ENCODE peak calls at places on chromosomes 3 and 15, in seven cellular contexts. U, M, P, K, I, G and W are unnamed samples.

GRCh38 chr3:126040386-126040785 is 43.5 kb downstream of the SLC41A3 start:
- DNase-seq in U (no peak), M (no peak), P (no peak), K (no peak), I (no peak), G (no peak), W (no peak)

GRCh38 chr3:138824114-138824506 is 10.6 kb downstream of the PIK3CB start:
- DNase-seq in U (no peak), M (no peak), P (no peak), K (no peak), I (no peak), G (no peak), W (no peak)

GRCh38 chr3:137222736-137223135 is 265.0 kb downstream of the IL20RB start:
- DNase-seq in U (no peak), M (no peak), P (no peak), K (no peak), I (no peak), G (no peak), W (no peak)

GRCh38 chr3:112056451-112056929 is 22.0 kb downstream of the TMPRSS7 start:
- DNase-seq in U (no peak), M (no peak), P (no peak), K (peak), I (peak), G (no peak), W (no peak)

GRCh38 chr3:46422617-46423016 is 15.6 kb downstream of the CCRL2 start:
- DNase-seq in U (no peak), M (no peak), P (no peak), K (peak), I (no peak), G (no peak), W (no peak)

GRCh38 chr15:50247819-50248650 is 17.5 kb downstream of the HDC start:
- DNase-seq in U (no peak), M (peak), P (no peak), K (no peak), I (no peak), G (no peak), W (no peak)

GRCh38 chr3:155549087-155549486 is 195.8 kb downstream of the PLCH1 start:
- DNase-seq in U (no peak), M (no peak), P (no peak), K (no peak), I (no peak), G (no peak), W (no peak)

GRCh38 chr3:144552642-144553041 is 581.0 kb downstream of the DIPK2A start:
- DNase-seq in U (no peak), M (no peak), P (no peak), K (no peak), I (no peak), G (no peak), W (no peak)

GRCh38 chr3:75082845-75083244 is 468.4 kb upstream of the CNTN3 start:
- DNase-seq in U (no peak), M (no peak), P (no peak), K (no peak), I (no peak), G (no peak), W (no peak)

GRCh38 chr3:147930417-147930816 is 521.3 kb downstream of the ZIC1 start:
- DNase-seq in U (no peak), M (no peak), P (no peak), K (peak), I (peak), G (no peak), W (no peak)

GRCh38 chr3:31009881-31010280 is 115.4 kb upstream of the GADL1 start:
- DNase-seq in U (no peak), M (no peak), P (no peak), K (no peak), I (peak), G (no peak), W (no peak)

GRCh38 chr3:139302084-139302800 is 41.6 kb upstream of the MRPS22 start:
- DNase-seq in U (no peak), M (no peak), P (no peak), K (peak), I (peak), G (peak), W (no peak)

GRCh38 chr3:124886168-124887051 is 755 bp downstream of the ITGB5 start:
- DNase-seq in U (peak), M (no peak), P (peak), K (peak), I (peak), G (peak), W (peak)

GRCh38 chr3:58532794-58533220 is 4.2 kb downstream of the ACOX2 start:
- DNase-seq in U (peak), M (peak), P (peak), K (peak), I (peak), G (peak), W (peak)

GRCh38 chr15:38991126-38991525 is 426.5 kb upstream of the RASGRP1 start:
- DNase-seq in U (no peak), M (no peak), P (peak), K (no peak), I (peak), G (no peak), W (no peak)
- TF ChIP-seq CTCF in U (no peak), M (no peak), P (peak), K (no peak), I (peak), G (peak), W (no peak)

GRCh38 chr3:76679510-76679909 is 360.4 kb upstream of the ROBO2 start:
- DNase-seq in U (no peak), M (no peak), P (no peak), K (no peak), I (no peak), G (no peak), W (no peak)
- TF ChIP-seq CTCF in U (no peak), M (no peak), P (no peak), K (no peak), I (no peak), G (no peak), W (no peak)

GRCh38 chr3:169662215-169663070 is 1.1 kb downstream of the MECOM start:
- DNase-seq in U (peak), M (peak), P (peak), K (peak), I (peak), G (peak), W (peak)
- TF ChIP-seq CTCF in U (peak), M (no peak), P (peak), K (peak), I (peak), G (peak), W (no peak)

DNA sequence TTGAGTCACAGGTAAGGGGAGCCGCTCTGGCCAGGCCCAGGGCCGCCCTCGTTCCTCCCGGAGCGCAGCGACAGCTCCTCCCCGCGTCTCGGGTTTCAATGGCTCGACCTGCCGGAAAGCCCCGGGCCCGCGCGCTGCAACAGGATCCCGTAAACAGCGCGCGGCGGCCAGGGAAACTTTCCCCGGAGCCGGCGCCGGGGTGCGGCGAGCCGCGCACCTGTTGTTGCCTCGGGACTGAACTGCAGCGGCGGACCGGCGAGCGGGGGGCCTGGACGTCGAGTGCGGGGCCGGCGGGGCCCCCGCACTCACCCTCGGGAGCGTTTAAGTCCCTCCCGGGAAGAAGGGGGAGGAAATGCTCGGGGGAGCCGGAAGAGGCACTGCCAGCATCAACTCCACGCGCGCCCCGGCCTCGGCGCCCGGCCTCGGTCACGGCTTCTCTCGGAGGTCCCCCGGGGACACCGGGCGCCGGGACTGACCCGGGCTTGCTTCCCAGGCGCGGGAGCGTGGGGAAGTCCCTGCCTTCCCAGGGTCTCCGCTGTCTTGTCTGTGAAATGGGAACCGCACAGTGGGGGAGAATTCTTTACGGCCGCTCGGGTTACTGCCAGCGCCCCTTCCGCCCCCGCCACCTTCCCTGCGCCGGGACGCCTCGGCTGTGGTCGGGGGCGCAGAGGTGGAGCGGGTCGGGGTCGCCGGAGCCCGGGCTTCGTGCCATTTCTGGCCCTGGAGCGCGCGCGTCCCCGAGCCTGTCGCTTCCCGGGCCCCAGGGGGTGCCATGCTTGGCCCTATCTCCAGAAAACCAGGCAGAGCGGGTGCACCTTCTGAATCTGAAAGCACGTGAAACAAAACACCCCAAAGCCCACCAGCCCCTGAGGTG is 7.4 kb upstream of the PGPEP1L start:
- DNase-seq in U (peak), M (peak), P (peak), K (peak), I (peak), G (peak), W (no peak)
- TF ChIP-seq CTCF in U (no peak), M (no peak), P (no peak), K (no peak), I (no peak), G (no peak), W (no peak)

GRCh38 chr15:88624156-88624970 is 3.2 kb downstream of the AEN start:
- DNase-seq in U (peak), M (no peak), P (peak), K (no peak), I (peak), G (no peak), W (no peak)
- TF ChIP-seq CTCF in U (peak), M (peak), P (no peak), K (peak), I (peak), G (peak), W (no peak)

GRCh38 chr3:165395188-165395587 is 199.0 kb upstream of the SLITRK3 start:
- DNase-seq in U (no peak), M (no peak), P (no peak), K (no peak), I (no peak), G (no peak), W (no peak)

GRCh38 chr3:165393458-165393857 is 197.3 kb upstream of the SLITRK3 start:
- DNase-seq in U (no peak), M (no peak), P (no peak), K (no peak), I (no peak), G (no peak), W (no peak)

GRCh38 chr3:165389064-165389463 is 192.9 kb upstream of the SLITRK3 start:
- DNase-seq in U (no peak), M (no peak), P (no peak), K (no peak), I (no peak), G (no peak), W (no peak)

GRCh38 chr3:165389653-165390052 is 193.5 kb upstream of the SLITRK3 start:
- DNase-seq in U (no peak), M (no peak), P (no peak), K (no peak), I (no peak), G (no peak), W (no peak)

GRCh38 chr3:165390171-165390570 is 194.0 kb upstream of the SLITRK3 start:
- DNase-seq in U (no peak), M (no peak), P (no peak), K (no peak), I (no peak), G (no peak), W (no peak)
- TF ChIP-seq CTCF in U (no peak), M (no peak), P (no peak), K (no peak), I (no peak), G (no peak), W (no peak)

DNA sequence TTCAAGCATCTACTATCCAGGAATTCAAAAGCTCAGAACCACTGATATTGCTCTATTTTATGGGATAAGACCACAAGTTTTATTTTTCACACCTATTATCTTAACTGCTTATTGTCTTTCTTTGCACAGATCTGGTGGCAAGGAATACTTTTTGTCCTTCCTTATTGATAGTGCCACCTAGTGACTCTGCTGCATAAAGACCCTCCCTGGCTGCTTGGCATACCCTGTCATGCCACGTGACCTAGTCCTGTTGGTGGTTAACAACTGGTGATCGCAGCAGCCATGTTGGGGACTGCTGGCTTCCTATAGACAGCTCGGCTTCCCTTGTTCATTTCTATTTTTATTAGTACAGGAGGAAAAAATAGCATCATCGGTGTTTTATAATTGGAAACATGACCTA is 236.3 kb downstream of the MEX3B start:
- DNase-seq in U (no peak), M (no peak), P (peak), K (peak), I (no peak), G (no peak), W (no peak)
- TF ChIP-seq CTCF in U (no peak), M (no peak), P (no peak), K (peak), I (peak), G (no peak), W (no peak)

DNA sequence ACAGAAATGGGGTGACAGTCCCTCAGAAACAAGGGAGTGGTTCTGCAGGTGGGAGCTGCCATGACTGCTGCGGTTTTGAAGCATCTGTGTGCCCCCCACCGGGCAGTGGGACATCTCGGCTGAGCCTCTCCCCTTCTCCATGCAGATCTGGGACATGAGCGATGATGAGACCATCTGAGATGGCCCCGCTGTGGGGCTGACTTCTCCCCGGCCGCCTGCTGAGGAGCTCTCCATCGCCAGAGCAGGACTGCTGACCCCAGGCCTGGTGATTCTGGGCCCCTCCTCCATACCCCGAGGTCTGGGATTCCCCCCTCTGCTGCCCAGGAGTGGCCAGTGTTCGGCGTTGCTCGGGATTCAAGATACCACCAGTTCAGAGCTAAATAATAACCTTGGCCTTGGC is 89.0 kb downstream of the VGLL4 start:
- DNase-seq in U (no peak), M (no peak), P (no peak), K (no peak), I (no peak), G (no peak), W (no peak)
- TF ChIP-seq CTCF in U (no peak), M (no peak), P (no peak), K (no peak), I (no peak), G (no peak), W (no peak)

DNA sequence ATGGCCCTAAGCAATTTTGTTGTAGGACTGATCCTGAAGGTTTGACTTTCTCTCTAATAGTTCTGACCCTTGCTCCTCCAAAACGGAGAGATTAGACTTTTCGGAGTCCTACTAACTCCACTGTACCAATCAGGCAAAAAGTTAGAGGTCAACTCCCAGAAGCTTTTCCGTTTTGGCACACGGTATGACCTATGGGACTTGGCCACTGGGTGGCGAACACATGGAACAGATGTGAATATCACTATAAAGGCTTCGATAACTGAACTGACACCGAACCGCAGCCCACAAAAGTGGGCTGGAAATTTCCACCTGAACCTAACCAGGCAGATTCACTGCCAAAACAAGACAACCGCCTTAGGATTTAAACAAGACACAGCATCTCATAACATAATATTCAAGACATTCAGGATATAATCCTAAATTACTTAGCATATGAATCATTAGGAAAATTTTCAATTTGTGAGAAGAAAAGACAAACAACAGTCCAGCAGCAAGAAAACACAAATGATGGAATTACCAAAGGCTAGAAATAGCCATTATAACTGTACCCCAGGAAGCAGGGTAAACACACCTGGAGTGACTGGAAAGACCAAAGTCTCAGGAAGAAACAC is 12.2 kb upstream of the TM2D3 start:
- DNase-seq in U (no peak), M (no peak), P (peak), K (no peak), I (no peak), G (no peak), W (no peak)
- TF ChIP-seq CTCF in U (no peak), M (no peak), P (peak), K (no peak), I (peak), G (no peak), W (no peak)